ENCODE peak calls at places on chromosomes 16 and 17, in nine cellular contexts. One of them, this sample, is unnamed.

GRCh38 chr17:32281011-32281451 is 15.4 kb downstream of the RHBDL3 start:
- DNase-seq in H54: no peak
- DNase-seq in activated CD8-positive, alpha-beta memory T cell treated with anti-CD3 and anti-CD28 coated beads, Interleukin-2, amount 10 ng/mL, durations not matched to agents 7 days and 5 days: no peak
- DNase-seq in stimulated activated effector memory CD8-positive, alpha-beta T cell treated with anti-CD3 and anti-CD28 coated beads, Interleukin-12 subunit alpha, Interleukin-12 subunit beta, amount 100 ng/mL, for 72 hours: no peak
- DNase-seq in left cardiac atrium: peak
- DNase-seq in NCI-H1092 treated with DMSO at 0.1 percent for 48 hours: peak
- DNase-seq in GM13977: no peak
- DNase-seq in nephron progenitor cell: no peak
- DNase-seq in GM13976: no peak
- DNase-seq in this sample: no peak

GRCh38 chr17:66465701-66466100 is 163.3 kb downstream of the PRKCA start:
- DNase-seq in H54: no peak
- DNase-seq in activated CD8-positive, alpha-beta memory T cell treated with anti-CD3 and anti-CD28 coated beads, Interleukin-2, amount 10 ng/mL, durations not matched to agents 7 days and 5 days: no peak
- DNase-seq in stimulated activated effector memory CD8-positive, alpha-beta T cell treated with anti-CD3 and anti-CD28 coated beads, Interleukin-12 subunit alpha, Interleukin-12 subunit beta, amount 100 ng/mL, for 72 hours: no peak
- DNase-seq in left cardiac atrium: no peak
- DNase-seq in NCI-H1092 treated with DMSO at 0.1 percent for 48 hours: no peak
- DNase-seq in GM13977: no peak
- DNase-seq in nephron progenitor cell: no peak
- DNase-seq in GM13976: no peak
- DNase-seq in this sample: no peak

GRCh38 chr17:76582660-76583059 is 3.0 kb downstream of the ST6GALNAC2 start:
- DNase-seq in H54: no peak
- DNase-seq in activated CD8-positive, alpha-beta memory T cell treated with anti-CD3 and anti-CD28 coated beads, Interleukin-2, amount 10 ng/mL, durations not matched to agents 7 days and 5 days: no peak
- DNase-seq in stimulated activated effector memory CD8-positive, alpha-beta T cell treated with anti-CD3 and anti-CD28 coated beads, Interleukin-12 subunit alpha, Interleukin-12 subunit beta, amount 100 ng/mL, for 72 hours: no peak
- DNase-seq in left cardiac atrium: no peak
- DNase-seq in NCI-H1092 treated with DMSO at 0.1 percent for 48 hours: no peak
- DNase-seq in GM13977: no peak
- DNase-seq in nephron progenitor cell: no peak
- DNase-seq in GM13976: no peak
- DNase-seq in this sample: no peak

GRCh38 chr17:47684535-47685193 is 9.3 kb upstream of the TBKBP1 start:
- DNase-seq in H54: no peak
- DNase-seq in activated CD8-positive, alpha-beta memory T cell treated with anti-CD3 and anti-CD28 coated beads, Interleukin-2, amount 10 ng/mL, durations not matched to agents 7 days and 5 days: no peak
- DNase-seq in stimulated activated effector memory CD8-positive, alpha-beta T cell treated with anti-CD3 and anti-CD28 coated beads, Interleukin-12 subunit alpha, Interleukin-12 subunit beta, amount 100 ng/mL, for 72 hours: no peak
- DNase-seq in left cardiac atrium: no peak
- DNase-seq in NCI-H1092 treated with DMSO at 0.1 percent for 48 hours: no peak
- DNase-seq in GM13977: no peak
- DNase-seq in nephron progenitor cell: no peak
- DNase-seq in GM13976: no peak
- DNase-seq in this sample: no peak

GRCh38 chr16:71426069-71426879 is 15.6 kb downstream of the TLE7 start:
- DNase-seq in H54: no peak
- DNase-seq in activated CD8-positive, alpha-beta memory T cell treated with anti-CD3 and anti-CD28 coated beads, Interleukin-2, amount 10 ng/mL, durations not matched to agents 7 days and 5 days: peak
- DNase-seq in stimulated activated effector memory CD8-positive, alpha-beta T cell treated with anti-CD3 and anti-CD28 coated beads, Interleukin-12 subunit alpha, Interleukin-12 subunit beta, amount 100 ng/mL, for 72 hours: no peak
- DNase-seq in left cardiac atrium: no peak
- DNase-seq in NCI-H1092 treated with DMSO at 0.1 percent for 48 hours: peak
- DNase-seq in GM13977: peak
- DNase-seq in nephron progenitor cell: peak
- DNase-seq in GM13976: peak
- DNase-seq in this sample: peak

GRCh38 chr16:83802135-83802534 is 5.6 kb upstream of the HSBP1 start:
- DNase-seq in H54: no peak
- DNase-seq in activated CD8-positive, alpha-beta memory T cell treated with anti-CD3 and anti-CD28 coated beads, Interleukin-2, amount 10 ng/mL, durations not matched to agents 7 days and 5 days: no peak
- DNase-seq in stimulated activated effector memory CD8-positive, alpha-beta T cell treated with anti-CD3 and anti-CD28 coated beads, Interleukin-12 subunit alpha, Interleukin-12 subunit beta, amount 100 ng/mL, for 72 hours: no peak
- DNase-seq in left cardiac atrium: no peak
- DNase-seq in NCI-H1092 treated with DMSO at 0.1 percent for 48 hours: no peak
- DNase-seq in GM13977: peak
- DNase-seq in nephron progenitor cell: no peak
- DNase-seq in GM13976: no peak
- DNase-seq in this sample: no peak

GRCh38 chr17:48577946-48578615 is at the start of gene HOXB4:
- DNase-seq in H54: no peak
- DNase-seq in activated CD8-positive, alpha-beta memory T cell treated with anti-CD3 and anti-CD28 coated beads, Interleukin-2, amount 10 ng/mL, durations not matched to agents 7 days and 5 days: peak
- DNase-seq in stimulated activated effector memory CD8-positive, alpha-beta T cell treated with anti-CD3 and anti-CD28 coated beads, Interleukin-12 subunit alpha, Interleukin-12 subunit beta, amount 100 ng/mL, for 72 hours: no peak
- DNase-seq in left cardiac atrium: peak
- DNase-seq in NCI-H1092 treated with DMSO at 0.1 percent for 48 hours: no peak
- DNase-seq in GM13977: peak
- DNase-seq in nephron progenitor cell: peak
- DNase-seq in GM13976: peak
- DNase-seq in this sample: no peak

GRCh38 chr17:66576473-66576872 is 258.4 kb upstream of the CACNG5 start:
- DNase-seq in H54: no peak
- DNase-seq in activated CD8-positive, alpha-beta memory T cell treated with anti-CD3 and anti-CD28 coated beads, Interleukin-2, amount 10 ng/mL, durations not matched to agents 7 days and 5 days: no peak
- DNase-seq in stimulated activated effector memory CD8-positive, alpha-beta T cell treated with anti-CD3 and anti-CD28 coated beads, Interleukin-12 subunit alpha, Interleukin-12 subunit beta, amount 100 ng/mL, for 72 hours: no peak
- DNase-seq in left cardiac atrium: no peak
- DNase-seq in NCI-H1092 treated with DMSO at 0.1 percent for 48 hours: no peak
- DNase-seq in GM13977: no peak
- DNase-seq in nephron progenitor cell: no peak
- DNase-seq in GM13976: no peak
- DNase-seq in this sample: no peak

GRCh38 chr17:79630821-79631639 is 20.2 kb upstream of the RBFOX3 start:
- DNase-seq in H54: no peak
- DNase-seq in activated CD8-positive, alpha-beta memory T cell treated with anti-CD3 and anti-CD28 coated beads, Interleukin-2, amount 10 ng/mL, durations not matched to agents 7 days and 5 days: peak
- DNase-seq in stimulated activated effector memory CD8-positive, alpha-beta T cell treated with anti-CD3 and anti-CD28 coated beads, Interleukin-12 subunit alpha, Interleukin-12 subunit beta, amount 100 ng/mL, for 72 hours: no peak
- DNase-seq in left cardiac atrium: peak
- DNase-seq in NCI-H1092 treated with DMSO at 0.1 percent for 48 hours: no peak
- DNase-seq in GM13977: no peak
- DNase-seq in nephron progenitor cell: no peak
- DNase-seq in GM13976: no peak
- DNase-seq in this sample: no peak

GRCh38 chr17:64502809-64503208 is 3.3 kb downstream of the DDX5 start:
- DNase-seq in H54: no peak
- DNase-seq in activated CD8-positive, alpha-beta memory T cell treated with anti-CD3 and anti-CD28 coated beads, Interleukin-2, amount 10 ng/mL, durations not matched to agents 7 days and 5 days: no peak
- DNase-seq in stimulated activated effector memory CD8-positive, alpha-beta T cell treated with anti-CD3 and anti-CD28 coated beads, Interleukin-12 subunit alpha, Interleukin-12 subunit beta, amount 100 ng/mL, for 72 hours: no peak
- DNase-seq in left cardiac atrium: no peak
- DNase-seq in NCI-H1092 treated with DMSO at 0.1 percent for 48 hours: no peak
- DNase-seq in GM13977: no peak
- DNase-seq in nephron progenitor cell: no peak
- DNase-seq in GM13976: no peak
- DNase-seq in this sample: no peak

GRCh38 chr16:69089091-69089912 is 16.2 kb upstream of the HAS3 start:
- DNase-seq in H54: no peak
- DNase-seq in activated CD8-positive, alpha-beta memory T cell treated with anti-CD3 and anti-CD28 coated beads, Interleukin-2, amount 10 ng/mL, durations not matched to agents 7 days and 5 days: peak
- DNase-seq in stimulated activated effector memory CD8-positive, alpha-beta T cell treated with anti-CD3 and anti-CD28 coated beads, Interleukin-12 subunit alpha, Interleukin-12 subunit beta, amount 100 ng/mL, for 72 hours: no peak
- DNase-seq in left cardiac atrium: no peak
- DNase-seq in NCI-H1092 treated with DMSO at 0.1 percent for 48 hours: peak
- DNase-seq in GM13977: peak
- DNase-seq in nephron progenitor cell: no peak
- DNase-seq in GM13976: peak
- DNase-seq in this sample: no peak